ENCODE peak calls at places on chromosomes 13 and 19, in six cellular contexts. J, U, K, R, B and T are unnamed samples.

GRCh38 chr19:16168465-16169081 is 4.8 kb downstream of the CIB3 start:
- DNase-seq in J (no peak), U (no peak), K (no peak), R (no peak), B (no peak), T (no peak)

GRCh38 chr13:75437582-75438318 is 44.2 kb downstream of the TBC1D4 start:
- DNase-seq in J (no peak), U (peak; percentile 82), K (no peak), R (no peak), B (peak; percentile 66), T (peak; percentile 18)

GRCh38 chr13:38417727-38418126 is 68.1 kb downstream of the UFM1 start:
- DNase-seq in J (no peak), U (peak; percentile 32), K (no peak), R (no peak), B (no peak), T (no peak)

GRCh38 chr13:104314926-104315535 is 1248.8 kb upstream of the SLC10A2 start:
- DNase-seq in J (no peak), U (no peak), K (no peak), R (no peak), B (no peak), T (peak; percentile 10)

GRCh38 chr13:106423530-106423929 is 111.9 kb downstream of the EFNB2 start:
- DNase-seq in J (no peak), U (no peak), K (no peak), R (no peak), B (no peak), T (no peak)

GRCh38 chr19:7287716-7288115 is 6.5 kb downstream of the INSR start:
- DNase-seq in J (no peak), U (no peak), K (no peak), R (no peak), B (no peak), T (peak; percentile 84)

GRCh38 chr19:52007436-52007804 is 591 bp downstream of the ZNF615 start:
- DNase-seq in J (no peak), U (peak; percentile 11), K (no peak), R (no peak), B (no peak), T (peak; percentile 10)

GRCh38 chr19:8224394-8225145 is 15.4 kb downstream of the CERS4 start:
- DNase-seq in J (no peak), U (no peak), K (no peak), R (peak; percentile 18), B (no peak), T (no peak)

GRCh38 chr19:55278391-55279135 is 1.3 kb downstream of the HSPBP1 start:
- DNase-seq in J (no peak), U (no peak), K (no peak), R (no peak), B (no peak), T (no peak)

GRCh38 chr19:32349724-32350475 is 4.5 kb downstream of the ZNF507 start:
- DNase-seq in J (no peak), U (no peak), K (no peak), R (no peak), B (no peak), T (no peak)

GRCh38 chr13:26679945-26680516 is 80.6 kb downstream of the GPR12 start:
- DNase-seq in J (no peak), U (no peak), K (no peak), R (no peak), B (peak; percentile 2), T (peak; percentile 72)

GRCh38 chr13:33644607-33645543 is 173.1 kb upstream of the RFC3 start:
- DNase-seq in J (no peak), U (no peak), K (no peak), R (no peak), B (no peak), T (no peak)